ENCODE peak calls at places on chromosomes 6 and 20, in seven cellular contexts. H is upper lobe of right lung, B is GM06990, G is epithelial cell of esophagus, N is HFF-Myc, D is tibial nerve, F is A549. C is an unnamed sample.

GRCh38 chr20:41887500-41887899 is 269.3 kb upstream of the CHD6 start:
- DNase-seq in H (no peak), B (no peak), G (no peak), N (no peak), D (no peak), F (no peak), C (no peak)

GRCh38 chr20:25044660-25045342 is 13.1 kb downstream of the ACSS1 start:
- DNase-seq in H (peak), B (no peak), G (no peak), N (no peak), D (no peak), F (no peak), C (no peak)

GRCh38 chr6:153167907-153168306 is 36.8 kb upstream of the RGS17 start:
- DNase-seq in H (no peak), B (no peak), G (no peak), N (peak), D (no peak), F (no peak), C (no peak)

GRCh38 chr6:127069659-127070279 is 48.7 kb upstream of the RSPO3 start:
- DNase-seq in H (no peak), B (no peak), G (peak), N (peak), D (no peak), F (peak), C (peak)

GRCh38 chr6:148487461-148487860 is 144.8 kb downstream of the SASH1 start:
- DNase-seq in H (no peak), B (no peak), G (no peak), N (no peak), D (no peak), F (no peak), C (no peak)

GRCh38 chr20:58374906-58375760 is 13.9 kb upstream of the VAPB start:
- DNase-seq in H (no peak), B (no peak), G (no peak), N (no peak), D (no peak), F (no peak), C (no peak)

GRCh38 chr6:167056370-167056769 is 57.2 kb downstream of the CEP43 start:
- DNase-seq in H (no peak), B (peak), G (no peak), N (no peak), D (no peak), F (no peak), C (peak)

GRCh38 chr20:34316191-34316814 is 13.1 kb upstream of the AHCY start:
- DNase-seq in H (no peak), B (no peak), G (peak), N (no peak), D (no peak), F (peak), C (no peak)

GRCh38 chr6:7196019-7196402 is 88.2 kb downstream of the RREB1 start:
- DNase-seq in H (no peak), B (no peak), G (no peak), N (no peak), D (no peak), F (no peak), C (no peak)

GRCh38 chr6:41092421-41093140 is 19.8 kb downstream of the NFYA start:
- DNase-seq in H (no peak), B (no peak), G (peak), N (no peak), D (no peak), F (peak), C (peak)
- TF ChIP-seq CTCF in H (no peak), B (peak), G (peak), N (peak), D (no peak), F (peak), C (peak)

DNA sequence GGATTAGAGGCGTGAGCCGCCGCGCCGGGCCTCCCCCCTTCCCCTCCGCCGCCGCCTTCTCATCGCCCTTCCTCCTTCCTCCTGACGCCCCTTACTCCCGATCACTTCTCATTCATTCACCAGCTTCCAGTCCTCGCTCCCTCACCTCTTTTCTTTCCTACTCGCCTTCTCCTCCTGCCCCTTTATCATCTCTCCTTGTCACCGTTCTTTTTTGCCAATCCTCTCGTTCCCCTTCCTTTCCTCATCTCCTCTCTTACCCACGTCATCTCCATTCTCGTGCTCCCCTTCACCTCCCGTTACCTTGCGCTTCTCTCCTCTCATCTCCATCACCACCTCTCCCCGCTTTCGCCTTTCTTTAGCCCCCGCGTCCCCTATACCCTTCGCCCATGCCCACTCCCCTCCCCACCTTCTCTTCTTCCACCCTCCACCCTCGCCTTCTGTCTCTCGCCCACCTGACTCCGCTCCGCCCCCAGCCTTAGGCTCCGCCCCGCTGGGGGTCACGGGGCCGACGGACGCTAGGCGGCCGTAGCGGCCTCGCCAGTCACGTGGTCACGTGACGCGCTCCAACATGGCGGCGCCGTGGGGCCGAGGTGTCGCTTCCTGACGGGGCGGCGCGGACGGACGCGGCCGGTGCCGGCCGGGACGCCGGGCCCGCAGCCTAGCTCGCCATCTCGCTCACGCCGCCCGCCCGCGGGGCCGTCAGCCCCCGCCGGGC is at the start of gene ARFGEF2:
- DNase-seq in H (peak), B (peak), G (peak), N (peak), D (peak), F (peak), C (peak)
- TF ChIP-seq CTCF in H (no peak), B (no peak), G (no peak), N (no peak), D (peak), F (no peak), C (no peak)

DNA sequence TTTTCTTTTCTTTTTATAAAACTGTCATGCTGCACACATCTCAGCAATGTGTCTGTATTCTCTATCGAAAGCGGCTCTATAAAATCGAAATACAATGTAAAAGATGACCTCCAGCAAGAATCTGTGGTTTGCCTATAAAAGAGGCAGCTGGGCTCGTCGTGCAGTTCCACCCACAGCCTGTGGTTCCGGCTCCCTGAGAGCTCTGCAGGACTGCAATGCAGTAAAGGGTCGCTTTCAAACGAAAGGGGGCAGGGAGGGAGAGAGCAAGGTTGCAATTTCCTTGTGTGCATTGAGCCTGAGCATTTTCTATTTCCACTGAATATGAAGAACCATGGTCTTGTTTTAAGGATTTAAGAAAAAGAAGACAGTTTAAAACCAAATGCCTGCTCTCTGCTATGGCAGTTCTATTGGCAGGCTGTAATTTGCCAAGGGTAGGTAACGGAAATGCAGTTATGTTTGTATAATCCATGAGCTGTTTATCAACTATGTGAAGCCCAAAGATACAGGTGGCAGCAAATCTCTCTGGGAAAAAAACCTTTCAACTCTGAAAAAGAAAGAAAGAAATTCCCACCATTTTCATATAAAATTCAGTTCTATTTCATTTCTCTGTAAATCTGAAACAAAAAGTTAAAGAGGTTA is 236.5 kb downstream of the HACE1 start:
- DNase-seq in H (no peak), B (no peak), G (peak), N (no peak), D (no peak), F (peak), C (no peak)
- TF ChIP-seq CTCF in H (no peak), B (no peak), G (peak), N (no peak), D (no peak), F (no peak), C (no peak)

GRCh38 chr20:32823078-32823477 is 3.3 kb downstream of the MAPRE1 start:
- DNase-seq in H (no peak), B (no peak), G (peak), N (peak), D (no peak), F (peak), C (no peak)
- TF ChIP-seq CTCF in H (no peak), B (no peak), G (peak), N (no peak), D (no peak), F (no peak), C (no peak)

GRCh38 chr20:54416770-54417169 is 58.6 kb upstream of the DOK5 start:
- DNase-seq in H (no peak), B (no peak), G (no peak), N (no peak), D (no peak), F (no peak), C (no peak)
- TF ChIP-seq CTCF in H (no peak), B (no peak), G (no peak), N (no peak), D (no peak), F (no peak), C (no peak)

GRCh38 chr6:109445382-109445781 is 4.9 kb downstream of the SMPD2 start:
- DNase-seq in H (no peak), B (no peak), G (no peak), N (no peak), D (no peak), F (no peak), C (no peak)
- TF ChIP-seq CTCF in H (no peak), B (no peak), G (no peak), N (no peak), D (no peak), F (no peak), C (no peak)

DNA sequence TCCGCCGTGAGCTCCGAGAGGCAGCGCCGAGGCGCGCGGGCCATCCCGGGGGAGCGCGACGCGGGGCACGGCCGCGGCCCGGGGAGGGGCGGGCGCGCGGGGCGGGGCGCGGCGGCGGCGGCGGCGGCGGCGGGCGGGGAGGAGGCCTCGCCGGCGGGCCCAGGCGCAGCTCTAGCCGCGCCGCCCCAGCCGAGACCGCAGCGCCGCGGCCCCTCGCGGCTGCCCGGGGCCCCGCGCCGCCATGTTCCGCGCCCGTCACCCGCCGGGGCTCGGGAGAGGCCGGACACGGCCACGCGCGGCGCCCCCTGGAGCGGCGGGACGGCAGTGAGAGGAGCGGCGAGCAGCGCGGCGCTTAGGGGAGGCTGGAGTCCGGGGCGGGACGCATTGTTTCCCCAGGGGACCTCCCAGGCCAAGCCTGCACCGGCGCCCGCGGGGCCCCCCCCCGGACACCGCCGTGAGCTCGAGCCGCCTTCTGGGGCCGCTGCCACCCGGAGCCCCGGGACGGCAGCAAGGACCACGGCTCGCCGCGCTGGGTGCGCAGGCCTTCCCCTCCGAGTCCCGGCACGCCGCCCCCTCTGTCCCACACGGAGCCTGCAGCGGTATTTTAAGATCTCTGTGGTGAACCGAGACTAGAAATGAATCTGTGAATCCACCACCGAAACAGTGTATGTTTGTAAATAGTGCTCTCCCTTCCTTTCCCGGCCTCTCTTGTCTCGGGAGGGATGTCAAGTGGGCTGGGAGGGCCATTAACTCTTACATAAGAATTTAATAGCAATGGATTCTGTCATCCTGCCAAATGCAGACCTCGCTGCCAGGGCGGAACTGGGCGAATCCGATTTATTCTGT is at the start of gene KIF13A:
- DNase-seq in H (peak), B (peak), G (peak), N (peak), D (peak), F (peak), C (peak)
- TF ChIP-seq CTCF in H (peak), B (no peak), G (no peak), N (no peak), D (peak), F (peak), C (peak)

GRCh38 chr6:119110601-119111548 is 32.4 kb upstream of the FAM184A start:
- DNase-seq in H (no peak), B (no peak), G (peak), N (no peak), D (peak), F (peak), C (peak)
- TF ChIP-seq CTCF in H (peak), B (peak), G (peak), N (peak), D (peak), F (peak), C (peak)

GRCh38 chr20:51563597-51564332 is 21.2 kb upstream of the NFATC2 start:
- DNase-seq in H (no peak), B (no peak), G (peak), N (peak), D (peak), F (peak), C (no peak)

GRCh38 chr20:51562027-51562333 is 19.5 kb upstream of the NFATC2 start:
- DNase-seq in H (no peak), B (no peak), G (no peak), N (no peak), D (no peak), F (no peak), C (no peak)

GRCh38 chr20:51563141-51563596 is 20.6 kb upstream of the NFATC2 start:
- DNase-seq in H (no peak), B (no peak), G (no peak), N (no peak), D (peak), F (no peak), C (no peak)

GRCh38 chr20:51560550-51561307 is 18.2 kb upstream of the NFATC2 start:
- DNase-seq in H (no peak), B (no peak), G (no peak), N (no peak), D (no peak), F (no peak), C (no peak)

DNA sequence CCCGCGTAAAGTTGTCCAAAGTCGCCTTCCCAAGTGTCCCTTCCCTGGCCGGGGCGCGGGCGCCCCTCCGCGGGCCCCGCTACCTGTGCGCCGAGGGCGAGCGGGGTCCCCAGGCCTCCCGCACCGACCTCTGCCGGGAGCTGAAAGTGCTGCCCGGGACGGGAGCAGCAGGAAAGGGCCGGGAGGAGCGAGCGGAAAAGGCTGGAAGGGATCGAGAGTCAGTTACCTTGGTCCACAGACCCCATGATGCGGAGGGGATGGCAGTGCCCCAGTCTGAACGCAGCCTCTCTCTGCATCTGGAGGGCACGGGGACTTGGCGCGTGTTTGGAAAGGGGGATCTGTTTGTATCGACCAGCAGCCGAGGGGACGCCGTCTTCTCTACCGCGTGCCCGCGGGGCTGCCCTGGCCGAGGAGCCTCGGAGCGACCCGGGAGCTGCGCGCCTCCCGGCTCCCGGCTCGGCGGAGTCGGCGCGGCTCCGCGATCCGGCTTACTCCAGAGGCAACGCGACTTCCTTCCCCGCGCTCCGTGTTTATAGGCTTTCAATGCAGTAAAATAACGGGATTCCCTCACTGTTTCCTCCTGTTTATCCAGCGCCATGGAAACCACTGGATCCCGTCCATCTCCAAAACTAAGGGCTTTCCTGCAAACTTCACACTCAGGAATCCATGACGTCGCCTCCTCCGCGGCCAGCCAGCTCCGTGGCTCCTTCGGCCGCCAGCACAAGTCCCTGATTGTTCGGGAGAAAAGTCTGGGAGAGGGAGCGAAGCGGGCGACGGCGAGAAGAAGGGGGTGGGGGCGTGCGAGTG is 20.0 kb upstream of the NFATC2 start:
- DNase-seq in H (peak), B (no peak), G (peak), N (peak), D (peak), F (peak), C (peak)
- TF ChIP-seq CTCF in H (no peak), B (no peak), G (no peak), N (peak), D (peak), F (peak), C (no peak)

DNA sequence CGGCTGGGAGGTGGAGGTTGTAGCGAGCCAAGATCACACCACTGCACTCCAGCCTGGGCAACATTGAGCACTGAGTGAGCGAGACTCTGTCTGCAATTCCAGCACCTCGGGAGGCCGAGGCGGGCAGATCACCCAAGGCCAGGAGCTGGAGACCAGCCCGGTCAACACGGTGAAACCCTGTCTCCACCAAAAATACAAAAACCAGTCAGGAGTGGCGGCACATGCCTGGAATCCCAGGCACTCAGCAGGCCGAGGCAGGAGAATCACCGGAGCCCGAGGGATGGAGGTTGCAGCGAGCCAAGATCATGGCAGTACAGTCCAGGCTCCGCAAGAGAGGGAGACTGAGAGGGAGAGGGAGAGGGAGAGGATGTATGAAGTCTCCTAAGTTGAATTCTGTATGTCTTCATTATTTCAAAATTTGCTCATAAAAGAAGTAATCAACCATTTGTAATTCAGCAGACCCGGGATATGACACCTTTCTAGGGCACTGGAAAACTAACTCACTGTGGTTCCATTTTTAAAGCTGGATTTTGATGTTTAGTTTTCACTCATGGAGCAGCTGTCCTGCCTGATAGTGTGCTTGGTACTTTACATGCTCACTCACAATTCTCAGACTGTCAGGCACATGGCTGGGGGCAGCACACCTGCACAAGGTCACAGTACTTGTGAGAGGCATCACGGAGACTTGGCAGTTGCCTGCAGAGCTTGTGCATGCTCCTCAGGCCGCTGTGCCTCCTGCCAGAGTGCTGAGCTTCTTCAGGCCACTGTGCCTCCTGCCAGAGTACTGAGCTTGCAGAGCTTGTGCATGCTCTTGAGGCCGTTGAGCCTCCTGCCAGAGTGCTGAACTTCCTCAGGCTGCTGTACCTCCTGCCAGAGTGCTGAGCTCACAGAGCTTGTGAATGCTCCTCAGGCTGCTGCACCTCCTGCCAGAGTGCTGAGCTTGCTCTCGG is 106.2 kb downstream of the ERMARD start:
- DNase-seq in H (peak), B (no peak), G (no peak), N (no peak), D (no peak), F (no peak), C (no peak)
- TF ChIP-seq CTCF in H (no peak), B (no peak), G (no peak), N (no peak), D (no peak), F (no peak), C (no peak)

C was measured in GM13977.